ENCODE peak calls at places on chromosomes 2 and 18, in ten cellular contexts. J is tibial nerve, Z is transverse colon, P is K562, U is ovary, E is suprapubic skin, M is HepG2, S is H1, O is sigmoid colon, F is upper lobe of left lung. T is an unnamed sample.

GRCh38 chr2:85134255-85135065 is 1.3 kb downstream of the TCF7L1 start:
- DNase-seq in J (no peak), Z (peak; percentile 22), P (no peak), U (peak; percentile 73), E (peak; percentile 65), M (no peak), S (no peak), O (peak; percentile 73), F (peak; percentile 30), T (no peak)

GRCh38 chr2:118814368-118814767 is 33.1 kb downstream of the EN1 start:
- DNase-seq in J (no peak), Z (no peak), P (no peak), U (no peak), E (peak; percentile 50), M (no peak), S (no peak), O (no peak), F (no peak), T (no peak)

GRCh38 chr2:63601061-63601460 is 12.3 kb downstream of the MDH1 start:
- DNase-seq in J (no peak), Z (no peak), P (no peak), U (no peak), E (no peak), M (no peak), S (no peak), O (no peak), F (no peak), T (no peak)

GRCh38 chr2:188725981-188726380 is 248.2 kb upstream of the COL3A1 start:
- DNase-seq in J (no peak), Z (no peak), P (no peak), U (no peak), E (no peak), M (no peak), S (no peak), O (no peak), F (no peak), T (no peak)

GRCh38 chr2:164784376-164784775 is 57.2 kb downstream of the COBLL1 start:
- DNase-seq in J (no peak), Z (no peak), P (no peak), U (no peak), E (no peak), M (no peak), S (no peak), O (no peak), F (no peak), T (no peak)

GRCh38 chr2:200309296-200309846 is 2.9 kb downstream of the SPATS2L start:
- DNase-seq in J (no peak), Z (no peak), P (no peak), U (no peak), E (no peak), M (no peak), S (no peak), O (no peak), F (no peak), T (no peak)

GRCh38 chr2:10087360-10087759 is 7.1 kb upstream of the CYS1 start:
- DNase-seq in J (no peak), Z (no peak), P (no peak), U (no peak), E (no peak), M (no peak), S (no peak), O (no peak), F (no peak), T (no peak)

GRCh38 chr2:8053241-8053640 is 628.6 kb upstream of the ID2 start:
- DNase-seq in J (no peak), Z (no peak), P (no peak), U (no peak), E (no peak), M (no peak), S (no peak), O (no peak), F (no peak), T (no peak)

GRCh38 chr2:207437136-207437856 is 92.5 kb upstream of the CREB1 start:
- DNase-seq in J (no peak), Z (peak; percentile 21), P (no peak), U (no peak), E (no peak), M (no peak), S (no peak), O (no peak), F (no peak), T (no peak)

GRCh38 chr18:52764271-52764670 is 424.3 kb downstream of the DCC start:
- DNase-seq in J (no peak), Z (no peak), P (no peak), U (no peak), E (no peak), M (no peak), S (no peak), O (no peak), F (no peak), T (no peak)

GRCh38 chr2:200147371-200147770 is 159.1 kb upstream of the SPATS2L start:
- DNase-seq in J (no peak), Z (no peak), P (no peak), U (no peak), E (no peak), M (no peak), S (no peak), O (no peak), F (no peak), T (no peak)

GRCh38 chr2:185433824-185434223 is 304.8 kb upstream of the FSIP2 start:
- DNase-seq in J (no peak), Z (no peak), P (no peak), U (no peak), E (no peak), M (no peak), S (no peak), O (no peak), F (no peak), T (no peak)

DNA sequence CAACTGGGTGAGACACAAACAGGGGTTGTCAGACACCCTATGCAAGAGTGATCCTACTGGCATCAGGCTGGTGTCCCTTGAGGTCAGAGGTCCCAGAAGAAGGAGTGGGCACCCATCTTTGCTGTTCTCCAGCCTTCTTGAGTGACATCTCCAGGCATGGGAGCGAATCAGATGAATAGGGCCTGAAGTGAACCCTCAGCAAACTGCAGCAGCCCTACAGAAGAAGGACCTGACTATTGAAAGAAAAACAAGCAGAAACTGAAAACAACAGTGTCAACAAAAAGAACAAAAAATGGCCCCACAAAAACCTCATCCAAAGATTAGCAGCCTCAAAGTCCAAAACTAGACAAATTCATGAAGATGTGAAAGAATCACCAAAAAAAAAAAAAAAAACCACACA is 1229.7 kb upstream of the CRIM1 start:
- DNase-seq in J (no peak), Z (no peak), P (no peak), U (no peak), E (no peak), M (no peak), S (no peak), O (no peak), F (no peak), T (no peak)
- TF ChIP-seq EP300 in J (no peak), Z (no peak), P (no peak), U (no peak), E (no peak), M (no peak), S (no peak), O (no peak), F (no peak), T (no peak)

GRCh38 chr18:4267641-4268040 is 187.5 kb downstream of the DLGAP1 start:
- DNase-seq in J (no peak), Z (no peak), P (no peak), U (no peak), E (no peak), M (no peak), S (no peak), O (no peak), F (no peak), T (no peak)
- TF ChIP-seq POLR2A in J (no peak), Z (no peak), P (no peak), U (no peak), E (no peak), M (no peak), S (no peak), O (no peak), F (no peak), T (no peak)

GRCh38 chr2:239747771-239748170 is 277.4 kb downstream of the NDUFA10 start:
- DNase-seq in J (no peak), Z (no peak), P (no peak), U (no peak), E (no peak), M (no peak), S (no peak), O (no peak), F (no peak), T (no peak)

GRCh38 chr2:239746847-239747246 is 278.3 kb downstream of the NDUFA10 start:
- DNase-seq in J (no peak), Z (no peak), P (no peak), U (no peak), E (no peak), M (no peak), S (no peak), O (no peak), F (no peak), T (no peak)

GRCh38 chr2:239745790-239746308 is 279.3 kb downstream of the NDUFA10 start:
- DNase-seq in J (no peak), Z (no peak), P (no peak), U (no peak), E (no peak), M (no peak), S (no peak), O (no peak), F (no peak), T (no peak)

GRCh38 chr2:239748811-239749210 is 276.3 kb downstream of the NDUFA10 start:
- DNase-seq in J (no peak), Z (no peak), P (no peak), U (no peak), E (no peak), M (no peak), S (no peak), O (no peak), F (no peak), T (no peak)

DNA sequence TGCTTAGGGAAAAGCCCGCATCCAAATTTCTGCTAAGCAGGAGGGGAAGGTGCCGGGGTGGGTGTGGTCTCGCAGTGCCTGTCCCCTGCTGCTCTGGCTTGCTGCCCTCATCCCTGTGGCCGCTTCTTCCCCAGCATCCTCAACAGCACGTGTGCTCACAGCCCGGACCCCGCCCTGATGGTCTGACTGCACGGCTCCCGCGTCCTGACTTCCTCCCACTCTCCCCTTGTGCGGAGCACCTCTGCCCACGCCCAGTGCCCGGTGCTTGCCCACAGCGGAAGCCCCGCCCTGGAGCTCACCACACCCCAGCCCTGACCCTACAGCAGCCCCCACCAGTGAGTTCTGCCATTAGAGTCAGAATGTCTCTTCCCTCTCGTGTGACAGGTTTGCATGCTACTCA is 277.9 kb downstream of the NDUFA10 start:
- DNase-seq in J (no peak), Z (no peak), P (no peak), U (no peak), E (no peak), M (no peak), S (no peak), O (no peak), F (no peak), T (no peak)
- H3K27me3 ChIP-seq in J (no peaks in the 10 kb centered on the region), Z (no peaks in the 10 kb centered on the region), P (no peaks in the 10 kb centered on the region), U (no peaks in the 10 kb centered on the region), E (peaks cover 13% of the 10 kb centered on the region), M (peaks cover 88% of the 10 kb centered on the region), S (no peaks in the 10 kb centered on the region), O (no peaks in the 10 kb centered on the region), F (no peaks in the 10 kb centered on the region), T (no peaks in the 10 kb centered on the region)

GRCh38 chr18:60910534-60910933 is 422.7 kb upstream of the CDH20 start:
- DNase-seq in J (peak; percentile 5), Z (no peak), P (no peak), U (no peak), E (no peak), M (no peak), S (no peak), O (no peak), F (no peak), T (no peak)
- TF ChIP-seq EP300 in J (peak; percentile 68), Z (no peak), P (no peak), U (no peak), E (no peak), M (no peak), S (no peak), O (no peak), F (no peak), T (no peak)